ENCODE peak calls at places on chromosomes 2 and 18, in seven cellular contexts. M is left lobe of liver; Y is stimulated activated CD4-positive, alpha-beta T cell treated with anti-CD3 and anti-CD28 coated beads, Interleukin-12 subunit alpha, Interleukin-12 subunit beta, amount 100 ng/mL, for 4 hours; U is activated T-cell treated with anti-CD3 and anti-CD28 coated beads for 48 hours; P is tibial nerve; L is renal cortical epithelial cell; V is T-helper 9 cell. F is an unnamed sample.

GRCh38 chr2:127172306-127172705 is 47.8 kb downstream of the CYP27C1 start:
- DNase-seq in Y (no peak), L (no peak), V (no peak), M (no peak), U (no peak), P (no peak), F (no peak)

GRCh38 chr2:239312081-239312501 is 88.7 kb downstream of the HDAC4 start:
- DNase-seq in V (no peak), M (no peak), Y (no peak), P (no peak), L (no peak), U (no peak), F (no peak)

GRCh38 chr2:74562126-74562775 is 7.7 kb downstream of the DOK1 start:
- DNase-seq in U (no peak), L (no peak), P (no peak), M (no peak), Y (no peak), V (no peak), F (no peak)

GRCh38 chr2:12716250-12717190 is at the start of gene TRIB2:
- DNase-seq in P (peak; percentile 76), V (peak; percentile 90), M (peak; percentile 89), Y (peak; percentile 88), L (no peak), U (peak; percentile 83), F (peak; percentile 89)

GRCh38 chr18:49500136-49500921 is 13.3 kb upstream of the C18orf32 start:
- DNase-seq in P (no peak), V (no peak), Y (no peak), L (no peak), M (peak; percentile 10), U (no peak), F (no peak)

GRCh38 chr2:203446071-203446481 is 89.0 kb downstream of the RAPH1 start:
- DNase-seq in P (no peak), M (no peak), L (peak; percentile 48), U (no peak), Y (no peak), V (no peak), F (no peak)

GRCh38 chr2:134634054-134634630 is 84.7 kb downstream of the TMEM163 start:
- DNase-seq in V (no peak), M (no peak), U (no peak), P (no peak), Y (no peak), L (no peak), F (no peak)

GRCh38 chr2:177298191-177298590 is 33.7 kb upstream of the NFE2L2 start:
- DNase-seq in U (no peak), P (no peak), L (peak; percentile 35), Y (no peak), V (no peak), M (no peak), F (no peak)

GRCh38 chr2:110211938-110212858 is at the start of gene MTLN:
- DNase-seq in Y (peak; percentile 57), M (peak; percentile 80), L (peak; percentile 33), V (peak; percentile 60), U (peak; percentile 61), P (peak; percentile 66), F (peak; percentile 89)

GRCh38 chr2:24342110-24342910 is 18.0 kb downstream of the ITSN2 start:
- DNase-seq in U (no peak), P (no peak), M (no peak), Y (no peak), V (no peak), L (peak; percentile 77), F (no peak)

GRCh38 chr2:44531289-44531688 is 169.5 kb downstream of the CAMKMT start:
- DNase-seq in V (no peak), L (no peak), M (no peak), U (no peak), P (no peak), Y (no peak), F (no peak)

GRCh38 chr2:158598856-158599517 is 142.2 kb downstream of the PKP4 start:
- DNase-seq in U (no peak), V (no peak), M (no peak), Y (no peak), P (no peak), L (no peak), F (no peak)

GRCh38 chr2:73708527-73708926 is 28.6 kb downstream of the TPRKB start:
- DNase-seq in L (no peak), Y (no peak), P (no peak), M (no peak), U (no peak), V (no peak), F (no peak)

GRCh38 chr2:37322368-37322767 is 2.3 kb downstream of the PRKD3 start:
- DNase-seq in L (no peak), P (no peak), V (no peak), M (no peak), Y (no peak), U (no peak), F (no peak)

GRCh38 chr2:126783341-126783740 is 115.3 kb upstream of the TEX51 start:
- DNase-seq in P (no peak), Y (no peak), L (no peak), U (no peak), V (no peak), M (no peak), F (no peak)

GRCh38 chr2:72004976-72005375 is 142.7 kb downstream of the CYP26B1 start:
- DNase-seq in P (no peak), M (peak; percentile 19), L (no peak), U (no peak), V (no peak), Y (no peak), F (no peak)

GRCh38 chr2:210072922-210073509 is 70.6 kb downstream of the RPE start:
- DNase-seq in P (no peak), L (peak; percentile 75), V (no peak), U (no peak), Y (no peak), M (no peak), F (no peak)

GRCh38 chr2:143058795-143059194 is 70.4 kb upstream of the ARHGAP15 start:
- DNase-seq in U (no peak), Y (no peak), M (no peak), L (no peak), P (no peak), V (no peak), F (no peak)

GRCh38 chr2:187434342-187434785 is 13.7 kb downstream of the CALCRL start:
- DNase-seq in L (peak; percentile 84), U (no peak), V (no peak), P (no peak), M (no peak), Y (no peak), F (no peak)

GRCh38 chr2:208491648-208492047 is 85.1 kb downstream of the PTH2R start:
- DNase-seq in M (no peak), Y (no peak), V (no peak), P (no peak), L (no peak), U (no peak), F (no peak)

GRCh38 chr2:35443087-35443486 is 912.5 kb upstream of the CRIM1 start:
- DNase-seq in L (no peak), U (no peak), V (no peak), Y (no peak), M (no peak), P (no peak), F (no peak)

GRCh38 chr18:36688020-36688965 is 140.5 kb downstream of the TPGS2 start:
- DNase-seq in V (peak; percentile 7), U (peak; percentile 35), P (peak; percentile 89), L (peak; percentile 62), M (peak; percentile 59), Y (peak; percentile 35), F (peak; percentile 32)

GRCh38 chr18:31042391-31043181 is at the start of gene DSC3:
- DNase-seq in Y (no peak), U (no peak), P (no peak), V (no peak), M (no peak), L (no peak), F (peak; percentile 28)

GRCh38 chr2:3443685-3444084 is 64.2 kb downstream of the TRAPPC12 start:
- DNase-seq in U (no peak), M (no peak), L (no peak), Y (no peak), V (no peak), P (no peak), F (no peak)